ENCODE peak calls at places on chromosomes 1 and 21, in four cellular contexts. One of them, this sample, is unnamed.

GRCh38 chr1:2380816-2381591 is 10.3 kb downstream of the MORN1 start:
- DNase-seq in body of pancreas: no peak
- DNase-seq in lower leg skin: peak
- DNase-seq in Peyer's patch: peak
- DNase-seq in this sample: no peak

GRCh38 chr1:108865316-108865910 is 8.5 kb upstream of the AKNAD1 start:
- DNase-seq in body of pancreas: no peak
- DNase-seq in lower leg skin: no peak
- DNase-seq in Peyer's patch: no peak
- DNase-seq in this sample: no peak

GRCh38 chr1:107618539-107618938 is 346.4 kb downstream of the VAV3 start:
- DNase-seq in body of pancreas: no peak
- DNase-seq in lower leg skin: no peak
- DNase-seq in Peyer's patch: no peak
- DNase-seq in this sample: no peak

GRCh38 chr1:8082945-8083344 is 56.8 kb upstream of the ERRFI1 start:
- DNase-seq in body of pancreas: peak
- DNase-seq in lower leg skin: no peak
- DNase-seq in Peyer's patch: no peak
- DNase-seq in this sample: no peak

GRCh38 chr1:197302775-197303174 is 34.7 kb downstream of the CRB1 start:
- DNase-seq in body of pancreas: no peak
- DNase-seq in lower leg skin: no peak
- DNase-seq in Peyer's patch: no peak
- DNase-seq in this sample: no peak

GRCh38 chr21:25457411-25457810 is 149.9 kb downstream of the MRPL39 start:
- DNase-seq in body of pancreas: no peak
- DNase-seq in lower leg skin: no peak
- DNase-seq in Peyer's patch: no peak
- DNase-seq in this sample: no peak

GRCh38 chr1:239816090-239816812 is 275.4 kb upstream of the FMN2 start:
- DNase-seq in body of pancreas: peak
- DNase-seq in lower leg skin: no peak
- DNase-seq in Peyer's patch: no peak
- DNase-seq in this sample: no peak

GRCh38 chr21:34813266-34813886 is 144.6 kb downstream of the CLIC6 start:
- DNase-seq in body of pancreas: no peak
- DNase-seq in lower leg skin: peak
- DNase-seq in Peyer's patch: no peak
- DNase-seq in this sample: no peak

GRCh38 chr1:168676029-168676812 is 52.8 kb downstream of the DPT start:
- DNase-seq in body of pancreas: no peak
- DNase-seq in lower leg skin: no peak
- DNase-seq in Peyer's patch: no peak
- DNase-seq in this sample: no peak

GRCh38 chr1:66197120-66197519 is 336.8 kb upstream of the SGIP1 start:
- DNase-seq in body of pancreas: no peak
- DNase-seq in lower leg skin: no peak
- DNase-seq in Peyer's patch: no peak
- DNase-seq in this sample: no peak

GRCh38 chr1:176789571-176790090 is 326.7 kb downstream of the PAPPA2 start:
- DNase-seq in body of pancreas: no peak
- DNase-seq in lower leg skin: no peak
- DNase-seq in Peyer's patch: no peak
- DNase-seq in this sample: no peak

GRCh38 chr1:87093286-87093685 is 178.9 kb downstream of the HS2ST1 start:
- DNase-seq in body of pancreas: no peak
- DNase-seq in lower leg skin: no peak
- DNase-seq in Peyer's patch: no peak
- DNase-seq in this sample: no peak

GRCh38 chr1:7110306-7110705 is 325.1 kb downstream of the CAMTA1 start:
- DNase-seq in body of pancreas: no peak
- DNase-seq in lower leg skin: no peak
- DNase-seq in Peyer's patch: no peak
- DNase-seq in this sample: no peak

GRCh38 chr1:222620566-222620965 is 2.7 kb downstream of the MIA3 start:
- DNase-seq in body of pancreas: no peak
- DNase-seq in lower leg skin: no peak
- DNase-seq in Peyer's patch: no peak
- DNase-seq in this sample: no peak

GRCh38 chr1:222618880-222619321 is 1.0 kb downstream of the MIA3 start:
- DNase-seq in body of pancreas: peak
- DNase-seq in lower leg skin: no peak
- DNase-seq in Peyer's patch: no peak
- DNase-seq in this sample: peak

GRCh38 chr1:222616535-222616934 is 1.4 kb upstream of the MIA3 start:
- DNase-seq in body of pancreas: peak
- DNase-seq in lower leg skin: no peak
- DNase-seq in Peyer's patch: no peak
- DNase-seq in this sample: peak

GRCh38 chr1:222618001-222618879 is at the start of gene MIA3:
- DNase-seq in body of pancreas: peak
- DNase-seq in lower leg skin: peak
- DNase-seq in Peyer's patch: peak
- DNase-seq in this sample: peak

GRCh38 chr1:222617367-222617951 is 438 bp upstream of the MIA3 start:
- DNase-seq in body of pancreas: peak
- DNase-seq in lower leg skin: peak
- DNase-seq in Peyer's patch: peak
- DNase-seq in this sample: peak
- TF ChIP-seq POLR2A in body of pancreas: peak
- TF ChIP-seq POLR2A in lower leg skin: no peak
- TF ChIP-seq POLR2A in Peyer's patch: no peak
- TF ChIP-seq POLR2A in this sample: peak

GRCh38 chr1:33181906-33182305 is at the start of gene TRIM62:
- DNase-seq in body of pancreas: peak
- DNase-seq in lower leg skin: peak
- DNase-seq in Peyer's patch: peak
- DNase-seq in this sample: peak
- TF ChIP-seq POLR2A in body of pancreas: peak
- TF ChIP-seq POLR2A in lower leg skin: no peak
- TF ChIP-seq POLR2A in Peyer's patch: peak
- TF ChIP-seq POLR2A in this sample: no peak

DNA sequence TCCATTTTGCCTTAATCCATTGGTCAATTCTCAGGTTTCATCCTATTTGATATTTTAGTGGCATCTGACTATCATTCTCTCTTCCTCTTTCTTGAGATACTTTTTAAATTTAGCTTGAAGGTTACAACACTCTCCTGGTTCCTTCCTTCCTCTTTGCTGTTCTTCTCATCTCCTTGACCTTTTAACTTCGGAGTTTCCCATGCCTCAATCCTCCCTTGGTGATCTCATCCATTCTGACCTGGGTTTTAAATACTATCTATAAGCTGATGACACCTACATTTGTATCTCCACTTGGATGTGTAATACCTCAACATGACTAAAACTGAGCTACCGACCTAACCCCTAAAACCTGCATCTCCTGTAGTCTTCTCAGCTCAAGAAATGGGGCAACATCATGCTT is 4.8 kb upstream of the ZNF687 start:
- DNase-seq in body of pancreas: no peak
- DNase-seq in lower leg skin: no peak
- DNase-seq in Peyer's patch: no peak
- DNase-seq in this sample: no peak
- TF ChIP-seq POLR2A in body of pancreas: no peak
- TF ChIP-seq POLR2A in lower leg skin: no peak
- TF ChIP-seq POLR2A in Peyer's patch: no peak
- TF ChIP-seq POLR2A in this sample: no peak

DNA sequence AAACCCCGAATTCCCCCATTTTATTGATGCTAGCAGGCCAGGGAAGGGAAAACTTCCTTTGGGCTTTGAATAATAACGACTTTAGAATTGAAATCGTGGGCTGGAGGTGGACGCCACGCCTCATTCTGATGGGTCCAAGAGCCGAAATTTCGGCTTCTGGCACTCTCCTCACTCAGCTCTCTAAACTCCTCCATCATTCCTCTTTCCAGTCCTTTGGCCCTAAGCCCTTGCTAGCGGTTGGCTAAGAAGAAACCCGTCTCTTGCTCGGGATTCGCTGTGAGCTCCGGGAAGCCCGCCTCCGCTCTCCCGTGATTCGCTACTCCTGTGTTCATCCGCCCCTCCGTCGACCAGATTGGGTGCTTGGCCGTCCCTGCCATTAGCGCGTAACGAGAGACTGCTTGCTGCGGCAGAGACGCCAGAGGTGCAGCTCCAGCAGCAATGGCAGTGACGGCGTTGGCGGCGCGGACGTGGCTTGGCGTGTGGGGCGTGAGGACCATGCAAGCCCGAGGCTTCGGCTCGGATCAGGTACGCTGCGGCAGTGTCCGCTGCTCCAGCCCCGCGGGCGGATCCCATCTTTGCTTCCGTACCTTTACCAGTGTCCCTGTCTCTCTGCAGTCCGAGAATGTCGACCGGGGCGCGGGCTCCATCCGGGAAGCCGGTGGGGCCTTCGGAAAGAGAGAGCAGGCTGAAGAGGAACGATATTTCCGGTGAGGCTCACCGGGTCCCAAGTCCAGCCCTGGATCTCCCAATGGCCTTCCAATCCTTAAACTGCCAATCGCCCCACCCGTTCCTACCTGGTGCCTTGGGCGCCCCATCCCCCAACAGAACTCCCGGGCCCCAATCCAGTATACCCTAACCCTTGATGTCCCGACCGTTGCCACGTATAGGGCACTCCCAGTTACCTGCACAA is at the start of gene ATP5IF1:
- DNase-seq in body of pancreas: peak
- DNase-seq in lower leg skin: peak
- DNase-seq in Peyer's patch: peak
- DNase-seq in this sample: peak
- TF ChIP-seq POLR2A in body of pancreas: peak
- TF ChIP-seq POLR2A in lower leg skin: peak
- TF ChIP-seq POLR2A in Peyer's patch: peak
- TF ChIP-seq POLR2A in this sample: peak